ENCODE peak calls at places on chromosomes 5 and 9, in eight cellular contexts. L is keratinocyte, O is breast epithelium, T is fibroblast of lung, F is ovary, Q is HepG2, I is psoas muscle, D is brain microvascular endothelial cell. X is an unnamed sample.

GRCh38 chr5:142215915-142216681 is 107.5 kb downstream of the NDFIP1 start:
- DNase-seq in F (peak; percentile 64), D (peak; percentile 97), Q (peak; percentile 54), L (peak; percentile 75), O (peak; percentile 69), T (peak; percentile 98), I (peak; percentile 74), X (peak; percentile 70)

GRCh38 chr5:164188733-164189148 is 683.3 kb downstream of the MAT2B start:
- DNase-seq in L (no peak), F (no peak), I (no peak), Q (peak; percentile 65), O (no peak), T (no peak), D (no peak), X (no peak)

GRCh38 chr5:151742870-151743294 is 15.5 kb downstream of the ATOX1 start:
- DNase-seq in L (no peak), I (peak; percentile 43), O (no peak), Q (peak; percentile 41), F (peak; percentile 70), D (peak; percentile 67), T (peak; percentile 73), X (no peak)

GRCh38 chr5:164277720-164278119 is 772.3 kb downstream of the MAT2B start:
- DNase-seq in D (no peak), Q (no peak), T (peak; percentile 33), I (no peak), O (no peak), L (no peak), F (no peak), X (no peak)

GRCh38 chr9:134330590-134330989 is 4.3 kb downstream of the RXRA start:
- DNase-seq in I (peak; percentile 6), F (peak; percentile 29), D (no peak), O (no peak), T (no peak), Q (no peak), L (no peak), X (no peak)

GRCh38 chr9:83384214-83384613 is 154.0 kb downstream of the FRMD3 start:
- DNase-seq in I (no peak), F (no peak), O (no peak), Q (no peak), L (no peak), D (no peak), T (no peak), X (no peak)

GRCh38 chr9:130433168-130433946 is 11.4 kb upstream of the ASS1 start:
- DNase-seq in Q (no peak), F (peak; percentile 75), D (peak; percentile 17), I (no peak), L (no peak), O (no peak), T (peak; percentile 35), X (no peak)

GRCh38 chr9:134689320-134690181 is 47.9 kb downstream of the COL5A1 start:
- DNase-seq in L (no peak), D (peak; percentile 42), T (peak; percentile 53), F (peak; percentile 82), Q (peak; percentile 10), O (peak; percentile 76), I (peak; percentile 75), X (peak; percentile 79)

GRCh38 chr5:90022002-90022710 is 387.4 kb downstream of the CETN3 start:
- DNase-seq in I (no peak), Q (no peak), L (no peak), F (no peak), D (peak; percentile 19), T (no peak), O (no peak), X (no peak)

GRCh38 chr9:135951889-135952663 is 9.1 kb downstream of the UBAC1 start:
- DNase-seq in F (no peak), O (no peak), D (peak; percentile 48), T (peak; percentile 89), Q (no peak), I (peak; percentile 76), L (peak; percentile 40), X (no peak)

GRCh38 chr5:72178910-72179815 is 71.9 kb downstream of the MAP1B start:
- DNase-seq in L (no peak), I (peak; percentile 70), F (peak; percentile 80), Q (no peak), O (peak; percentile 70), D (peak; percentile 89), T (peak; percentile 91), X (no peak)
- H3K27ac ChIP-seq in L (no peak overlapping the region), I (no peak overlapping the region), F (no peak overlapping the region), Q (no peak overlapping the region), O (peak overlapping the region; percentile 83), D (peak overlapping the region; percentile 88), T (peak overlapping the region; percentile 77), X (no peak overlapping the region)

GRCh38 chr9:79431019-79431679 is 140.6 kb upstream of the TLE4 start:
- DNase-seq in F (no peak), L (no peak), O (no peak), T (no peak), D (no peak), Q (no peak), I (no peak), X (no peak)
- TF ChIP-seq CTCF in F (no peak), L (no peak), O (no peak), T (no peak), D (no peak), Q (no peak), I (no peak), X (no peak)

GRCh38 chr9:19154135-19154612 is 26.9 kb upstream of the PLIN2 start:
- DNase-seq in L (no peak), Q (peak; percentile 92), T (peak; percentile 97), F (peak; percentile 60), D (peak; percentile 96), I (no peak), O (no peak), X (no peak)
- H3K36me3 ChIP-seq in L (no peaks in the 10 kb centered on the region), Q (no peaks in the 10 kb centered on the region), T (no peaks in the 10 kb centered on the region), F (no peaks in the 10 kb centered on the region), D (no peaks in the 10 kb centered on the region), I (no peaks in the 10 kb centered on the region), O (no peaks in the 10 kb centered on the region), X (no peaks in the 10 kb centered on the region)

GRCh38 chr9:112212926-112213325 is 37.8 kb upstream of the SUSD1 start:
- DNase-seq in D (no peak), I (no peak), T (no peak), O (no peak), L (no peak), Q (no peak), F (no peak), X (no peak)

GRCh38 chr9:112203536-112203935 is 28.4 kb upstream of the SUSD1 start:
- DNase-seq in L (no peak), D (peak; percentile 22), O (no peak), Q (no peak), I (no peak), F (no peak), T (peak; percentile 37), X (no peak)

GRCh38 chr9:112207451-112207850 is 32.4 kb upstream of the SUSD1 start:
- DNase-seq in D (no peak), F (no peak), T (no peak), Q (no peak), O (no peak), I (no peak), L (no peak), X (no peak)
- H3K27ac ChIP-seq in D (no peak overlapping the region), F (no peak overlapping the region), T (no peak overlapping the region), Q (no peak overlapping the region), O (no peak overlapping the region), I (no peak overlapping the region), L (no peak overlapping the region), X (no peak overlapping the region)

GRCh38 chr5:180813418-180813817 is 10.8 kb upstream of the MGAT1 start:
- DNase-seq in T (no peak), O (no peak), L (no peak), F (no peak), Q (no peak), D (no peak), I (no peak), X (peak; percentile 42)
- TF ChIP-seq CTCF in T (no peak), O (no peak), L (no peak), F (no peak), Q (peak; percentile 42), D (no peak), I (no peak), X (no peak)

GRCh38 chr5:116504593-116504992 is 70.0 kb downstream of the SEMA6A start:
- DNase-seq in Q (no peak), F (no peak), I (no peak), T (no peak), D (no peak), O (no peak), L (no peak), X (no peak)
- H3K36me3 ChIP-seq in Q (no peaks in the 10 kb centered on the region), F (no peaks in the 10 kb centered on the region), I (no peaks in the 10 kb centered on the region), T (no peaks in the 10 kb centered on the region), D (no peaks in the 10 kb centered on the region), O (no peaks in the 10 kb centered on the region), L (no peaks in the 10 kb centered on the region), X (no peaks in the 10 kb centered on the region)

X was measured in upper lobe of right lung.